ENCODE peak calls at places on chromosomes 7 and 10, in ten cellular contexts. One of them, this sample, is unnamed.

GRCh38 chr10:24331457-24331856 is 122.5 kb downstream of the KIAA1217 start:
- DNase-seq in hippocampal formation: no peak
- DNase-seq in HEK293T: no peak
- DNase-seq in astrocyte of the cerebellum: peak
- DNase-seq in colonic mucosa: peak
- DNase-seq in NCI-H774: no peak
- DNase-seq in T-helper 2 cell: no peak
- DNase-seq in A549: no peak
- DNase-seq in fibroblast of pulmonary artery: peak
- DNase-seq in hepatocyte: peak
- DNase-seq in this sample: no peak

GRCh38 chr10:100985336-100985735 is 2.0 kb downstream of the MRPL43 start:
- DNase-seq in hippocampal formation: no peak
- DNase-seq in HEK293T: no peak
- DNase-seq in astrocyte of the cerebellum: no peak
- DNase-seq in colonic mucosa: no peak
- DNase-seq in NCI-H774: no peak
- DNase-seq in T-helper 2 cell: no peak
- DNase-seq in A549: no peak
- DNase-seq in fibroblast of pulmonary artery: no peak
- DNase-seq in hepatocyte: no peak
- DNase-seq in this sample: no peak

GRCh38 chr10:79093658-79094411 is 25.1 kb downstream of the ZMIZ1 start:
- DNase-seq in hippocampal formation: no peak
- DNase-seq in HEK293T: no peak
- DNase-seq in astrocyte of the cerebellum: no peak
- DNase-seq in colonic mucosa: peak
- DNase-seq in NCI-H774: peak
- DNase-seq in T-helper 2 cell: no peak
- DNase-seq in A549: no peak
- DNase-seq in fibroblast of pulmonary artery: no peak
- DNase-seq in hepatocyte: peak
- DNase-seq in this sample: no peak

GRCh38 chr7:149140784-149141183 is 6.5 kb upstream of the ZNF398 start:
- DNase-seq in hippocampal formation: no peak
- DNase-seq in HEK293T: no peak
- DNase-seq in astrocyte of the cerebellum: no peak
- DNase-seq in colonic mucosa: no peak
- DNase-seq in NCI-H774: no peak
- DNase-seq in T-helper 2 cell: no peak
- DNase-seq in A549: no peak
- DNase-seq in fibroblast of pulmonary artery: peak
- DNase-seq in hepatocyte: no peak
- DNase-seq in this sample: no peak

GRCh38 chr7:106611911-106612310 is 49.0 kb downstream of the CCDC71L start:
- DNase-seq in hippocampal formation: no peak
- DNase-seq in HEK293T: no peak
- DNase-seq in astrocyte of the cerebellum: no peak
- DNase-seq in colonic mucosa: no peak
- DNase-seq in NCI-H774: no peak
- DNase-seq in T-helper 2 cell: no peak
- DNase-seq in A549: no peak
- DNase-seq in fibroblast of pulmonary artery: no peak
- DNase-seq in hepatocyte: peak
- DNase-seq in this sample: no peak

GRCh38 chr7:20647908-20648776 is 32.7 kb downstream of the ABCB5 start:
- DNase-seq in hippocampal formation: no peak
- DNase-seq in HEK293T: peak
- DNase-seq in astrocyte of the cerebellum: peak
- DNase-seq in colonic mucosa: no peak
- DNase-seq in NCI-H774: no peak
- DNase-seq in T-helper 2 cell: no peak
- DNase-seq in A549: peak
- DNase-seq in fibroblast of pulmonary artery: peak
- DNase-seq in hepatocyte: peak
- DNase-seq in this sample: no peak

GRCh38 chr10:48504141-48504885 is 100.6 kb downstream of the ARHGAP22 start:
- DNase-seq in hippocampal formation: no peak
- DNase-seq in HEK293T: no peak
- DNase-seq in astrocyte of the cerebellum: no peak
- DNase-seq in colonic mucosa: peak
- DNase-seq in NCI-H774: no peak
- DNase-seq in T-helper 2 cell: no peak
- DNase-seq in A549: no peak
- DNase-seq in fibroblast of pulmonary artery: no peak
- DNase-seq in hepatocyte: no peak
- DNase-seq in this sample: no peak

GRCh38 chr10:93220315-93221170 is 146.8 kb downstream of the CYP26A1 start:
- DNase-seq in hippocampal formation: no peak
- DNase-seq in HEK293T: no peak
- DNase-seq in astrocyte of the cerebellum: no peak
- DNase-seq in colonic mucosa: no peak
- DNase-seq in NCI-H774: no peak
- DNase-seq in T-helper 2 cell: no peak
- DNase-seq in A549: no peak
- DNase-seq in fibroblast of pulmonary artery: no peak
- DNase-seq in hepatocyte: no peak
- DNase-seq in this sample: no peak

GRCh38 chr10:125562737-125563136 is 120.2 kb downstream of the TEX36 start:
- DNase-seq in hippocampal formation: no peak
- DNase-seq in HEK293T: peak
- DNase-seq in astrocyte of the cerebellum: no peak
- DNase-seq in colonic mucosa: no peak
- DNase-seq in NCI-H774: no peak
- DNase-seq in T-helper 2 cell: no peak
- DNase-seq in A549: no peak
- DNase-seq in fibroblast of pulmonary artery: no peak
- DNase-seq in hepatocyte: no peak
- DNase-seq in this sample: no peak

GRCh38 chr7:84548366-84549085 is 353.9 kb upstream of the SEMA3A start:
- DNase-seq in hippocampal formation: no peak
- DNase-seq in HEK293T: no peak
- DNase-seq in astrocyte of the cerebellum: peak
- DNase-seq in colonic mucosa: no peak
- DNase-seq in NCI-H774: no peak
- DNase-seq in T-helper 2 cell: no peak
- DNase-seq in A549: no peak
- DNase-seq in fibroblast of pulmonary artery: peak
- DNase-seq in hepatocyte: no peak
- DNase-seq in this sample: no peak

GRCh38 chr7:150944066-150945042 is 33.8 kb downstream of the KCNH2 start:
- DNase-seq in hippocampal formation: no peak
- DNase-seq in HEK293T: no peak
- DNase-seq in astrocyte of the cerebellum: no peak
- DNase-seq in colonic mucosa: no peak
- DNase-seq in NCI-H774: no peak
- DNase-seq in T-helper 2 cell: no peak
- DNase-seq in A549: no peak
- DNase-seq in fibroblast of pulmonary artery: no peak
- DNase-seq in hepatocyte: peak
- DNase-seq in this sample: no peak

GRCh38 chr10:132469197-132469942 is 68.2 kb upstream of the INPP5A start:
- DNase-seq in hippocampal formation: no peak
- DNase-seq in HEK293T: no peak
- DNase-seq in astrocyte of the cerebellum: no peak
- DNase-seq in colonic mucosa: no peak
- DNase-seq in NCI-H774: no peak
- DNase-seq in T-helper 2 cell: no peak
- DNase-seq in A549: no peak
- DNase-seq in fibroblast of pulmonary artery: no peak
- DNase-seq in hepatocyte: no peak
- DNase-seq in this sample: no peak

GRCh38 chr10:24207781-24208611 is 942 bp upstream of the KIAA1217 start:
- DNase-seq in hippocampal formation: no peak
- DNase-seq in HEK293T: no peak
- DNase-seq in astrocyte of the cerebellum: no peak
- DNase-seq in colonic mucosa: peak
- DNase-seq in NCI-H774: peak
- DNase-seq in T-helper 2 cell: no peak
- DNase-seq in A549: no peak
- DNase-seq in fibroblast of pulmonary artery: peak
- DNase-seq in hepatocyte: peak
- DNase-seq in this sample: no peak

GRCh38 chr10:6478722-6479121 is 101.4 kb downstream of the PRKCQ start:
- DNase-seq in hippocampal formation: no peak
- DNase-seq in HEK293T: no peak
- DNase-seq in astrocyte of the cerebellum: no peak
- DNase-seq in colonic mucosa: no peak
- DNase-seq in NCI-H774: no peak
- DNase-seq in T-helper 2 cell: no peak
- DNase-seq in A549: no peak
- DNase-seq in fibroblast of pulmonary artery: no peak
- DNase-seq in hepatocyte: no peak
- DNase-seq in this sample: no peak

GRCh38 chr10:94223702-94224370 is 138.9 kb downstream of the NOC3L start:
- DNase-seq in hippocampal formation: no peak
- DNase-seq in HEK293T: no peak
- DNase-seq in astrocyte of the cerebellum: no peak
- DNase-seq in colonic mucosa: no peak
- DNase-seq in NCI-H774: no peak
- DNase-seq in T-helper 2 cell: no peak
- DNase-seq in A549: no peak
- DNase-seq in fibroblast of pulmonary artery: no peak
- DNase-seq in hepatocyte: no peak
- DNase-seq in this sample: no peak

GRCh38 chr10:79382491-79382941 is 35.2 kb downstream of the PPIF start:
- DNase-seq in hippocampal formation: no peak
- DNase-seq in HEK293T: peak
- DNase-seq in astrocyte of the cerebellum: no peak
- DNase-seq in colonic mucosa: peak
- DNase-seq in NCI-H774: no peak
- DNase-seq in T-helper 2 cell: no peak
- DNase-seq in A549: no peak
- DNase-seq in fibroblast of pulmonary artery: no peak
- DNase-seq in hepatocyte: no peak
- DNase-seq in this sample: no peak

GRCh38 chr7:64888901-64889685 is 14.0 kb upstream of the ZNF273 start:
- DNase-seq in hippocampal formation: no peak
- DNase-seq in HEK293T: no peak
- DNase-seq in astrocyte of the cerebellum: no peak
- DNase-seq in colonic mucosa: peak
- DNase-seq in NCI-H774: no peak
- DNase-seq in T-helper 2 cell: no peak
- DNase-seq in A549: no peak
- DNase-seq in fibroblast of pulmonary artery: no peak
- DNase-seq in hepatocyte: no peak
- DNase-seq in this sample: no peak

GRCh38 chr7:116630932-116631449 is 41.0 kb upstream of the MET start:
- DNase-seq in hippocampal formation: no peak
- DNase-seq in HEK293T: peak
- DNase-seq in astrocyte of the cerebellum: peak
- DNase-seq in colonic mucosa: peak
- DNase-seq in NCI-H774: peak
- DNase-seq in T-helper 2 cell: no peak
- DNase-seq in A549: peak
- DNase-seq in fibroblast of pulmonary artery: peak
- DNase-seq in hepatocyte: peak
- DNase-seq in this sample: no peak

GRCh38 chr10:43679509-43679908 is 30.8 kb upstream of the ZNF32 start:
- DNase-seq in hippocampal formation: peak
- DNase-seq in HEK293T: no peak
- DNase-seq in astrocyte of the cerebellum: no peak
- DNase-seq in colonic mucosa: peak
- DNase-seq in NCI-H774: no peak
- DNase-seq in T-helper 2 cell: no peak
- DNase-seq in A549: no peak
- DNase-seq in fibroblast of pulmonary artery: peak
- DNase-seq in hepatocyte: no peak
- DNase-seq in this sample: no peak

GRCh38 chr10:3775671-3776551 is 9.1 kb downstream of the KLF6 start:
- DNase-seq in hippocampal formation: no peak
- DNase-seq in HEK293T: no peak
- DNase-seq in astrocyte of the cerebellum: no peak
- DNase-seq in colonic mucosa: no peak
- DNase-seq in NCI-H774: no peak
- DNase-seq in T-helper 2 cell: no peak
- DNase-seq in A549: no peak
- DNase-seq in fibroblast of pulmonary artery: peak
- DNase-seq in hepatocyte: peak
- DNase-seq in this sample: no peak

GRCh38 chr10:13990918-13991317 is 339.8 kb downstream of the FRMD4A start:
- DNase-seq in hippocampal formation: no peak
- DNase-seq in HEK293T: no peak
- DNase-seq in astrocyte of the cerebellum: peak
- DNase-seq in colonic mucosa: no peak
- DNase-seq in NCI-H774: no peak
- DNase-seq in T-helper 2 cell: no peak
- DNase-seq in A549: no peak
- DNase-seq in fibroblast of pulmonary artery: peak
- DNase-seq in hepatocyte: no peak
- DNase-seq in this sample: no peak

GRCh38 chr7:97819161-97819560 is 53.0 kb downstream of the ASNS start:
- DNase-seq in hippocampal formation: no peak
- DNase-seq in HEK293T: no peak
- DNase-seq in astrocyte of the cerebellum: no peak
- DNase-seq in colonic mucosa: no peak
- DNase-seq in NCI-H774: no peak
- DNase-seq in T-helper 2 cell: no peak
- DNase-seq in A549: no peak
- DNase-seq in fibroblast of pulmonary artery: no peak
- DNase-seq in hepatocyte: no peak
- DNase-seq in this sample: no peak

GRCh38 chr7:115724400-115725056 is 306.0 kb downstream of the TFEC start:
- DNase-seq in hippocampal formation: no peak
- DNase-seq in HEK293T: peak
- DNase-seq in astrocyte of the cerebellum: no peak
- DNase-seq in colonic mucosa: peak
- DNase-seq in NCI-H774: peak
- DNase-seq in T-helper 2 cell: no peak
- DNase-seq in A549: no peak
- DNase-seq in fibroblast of pulmonary artery: peak
- DNase-seq in hepatocyte: peak
- DNase-seq in this sample: no peak

GRCh38 chr10:60890811-60891210 is 53.2 kb downstream of the RHOBTB1 start:
- DNase-seq in hippocampal formation: no peak
- DNase-seq in HEK293T: no peak
- DNase-seq in astrocyte of the cerebellum: no peak
- DNase-seq in colonic mucosa: no peak
- DNase-seq in NCI-H774: no peak
- DNase-seq in T-helper 2 cell: no peak
- DNase-seq in A549: no peak
- DNase-seq in fibroblast of pulmonary artery: no peak
- DNase-seq in hepatocyte: no peak
- DNase-seq in this sample: no peak

GRCh38 chr7:116626886-116627285 is 45.1 kb upstream of the MET start:
- DNase-seq in hippocampal formation: no peak
- DNase-seq in HEK293T: no peak
- DNase-seq in astrocyte of the cerebellum: no peak
- DNase-seq in colonic mucosa: peak
- DNase-seq in NCI-H774: no peak
- DNase-seq in T-helper 2 cell: no peak
- DNase-seq in A549: no peak
- DNase-seq in fibroblast of pulmonary artery: no peak
- DNase-seq in hepatocyte: no peak
- DNase-seq in this sample: no peak

GRCh38 chr10:90621577-90621976 is 236.3 kb downstream of the HTR7 start:
- DNase-seq in hippocampal formation: no peak
- DNase-seq in HEK293T: peak
- DNase-seq in astrocyte of the cerebellum: no peak
- DNase-seq in colonic mucosa: no peak
- DNase-seq in NCI-H774: no peak
- DNase-seq in T-helper 2 cell: no peak
- DNase-seq in A549: no peak
- DNase-seq in fibroblast of pulmonary artery: peak
- DNase-seq in hepatocyte: peak
- DNase-seq in this sample: no peak

GRCh38 chr7:22597845-22598244 is 97.9 kb upstream of the STEAP1B start:
- DNase-seq in hippocampal formation: no peak
- DNase-seq in HEK293T: no peak
- DNase-seq in astrocyte of the cerebellum: no peak
- DNase-seq in colonic mucosa: no peak
- DNase-seq in NCI-H774: no peak
- DNase-seq in T-helper 2 cell: no peak
- DNase-seq in A549: no peak
- DNase-seq in fibroblast of pulmonary artery: peak
- DNase-seq in hepatocyte: no peak
- DNase-seq in this sample: no peak

GRCh38 chr10:102243304-102243703 is 2.0 kb upstream of the PITX3 start:
- DNase-seq in hippocampal formation: no peak
- DNase-seq in HEK293T: no peak
- DNase-seq in astrocyte of the cerebellum: no peak
- DNase-seq in colonic mucosa: no peak
- DNase-seq in NCI-H774: no peak
- DNase-seq in T-helper 2 cell: no peak
- DNase-seq in A549: no peak
- DNase-seq in fibroblast of pulmonary artery: peak
- DNase-seq in hepatocyte: no peak
- DNase-seq in this sample: no peak

This sample was measured in T-helper 22 cell.